ENCODE peak calls at places on chromosomes 7 and 10, in six cellular contexts. One of them, this sample, is unnamed.

GRCh38 chr7:100856871-100857282 is 4.4 kb downstream of the SLC12A9 start:
- DNase-seq in BE2C: no peak
- DNase-seq in BJ: no peak
- DNase-seq in epithelial cell of proximal tubule: no peak
- DNase-seq in choroid plexus epithelial cell: no peak
- DNase-seq in NAMALWA: no peak
- DNase-seq in this sample: no peak

GRCh38 chr7:79806161-79806734 is 328.4 kb upstream of the GNAI1 start:
- DNase-seq in BE2C: no peak
- DNase-seq in epithelial cell of proximal tubule: no peak
- DNase-seq in BJ: no peak
- DNase-seq in choroid plexus epithelial cell: peak; percentile 70
- DNase-seq in NAMALWA: no peak
- DNase-seq in this sample: no peak

GRCh38 chr7:92295391-92295790 is 49.6 kb downstream of the ANKIB1 start:
- DNase-seq in NAMALWA: no peak
- DNase-seq in choroid plexus epithelial cell: peak; percentile 33
- DNase-seq in BE2C: no peak
- DNase-seq in BJ: no peak
- DNase-seq in epithelial cell of proximal tubule: no peak
- DNase-seq in this sample: no peak

GRCh38 chr10:79490400-79491081 is 21.8 kb upstream of the EIF5AL1 start:
- DNase-seq in BJ: no peak
- DNase-seq in NAMALWA: no peak
- DNase-seq in epithelial cell of proximal tubule: no peak
- DNase-seq in BE2C: no peak
- DNase-seq in choroid plexus epithelial cell: peak; percentile 70
- DNase-seq in this sample: no peak

GRCh38 chr7:79272066-79272669 is 181.3 kb downstream of the MAGI2 start:
- DNase-seq in epithelial cell of proximal tubule: no peak
- DNase-seq in choroid plexus epithelial cell: peak; percentile 74
- DNase-seq in NAMALWA: peak; percentile 71
- DNase-seq in BE2C: no peak
- DNase-seq in BJ: no peak
- DNase-seq in this sample: peak; percentile 3

GRCh38 chr10:23095966-23096813 is 811 bp downstream of the MSRB2 start:
- DNase-seq in BJ: no peak
- DNase-seq in NAMALWA: peak; percentile 59
- DNase-seq in BE2C: peak; percentile 50
- DNase-seq in choroid plexus epithelial cell: peak; percentile 72
- DNase-seq in epithelial cell of proximal tubule: no peak
- DNase-seq in this sample: peak; percentile 54

GRCh38 chr10:124012066-124012465 is 81.3 kb downstream of the CHST15 start:
- DNase-seq in BJ: no peak
- DNase-seq in NAMALWA: no peak
- DNase-seq in epithelial cell of proximal tubule: no peak
- DNase-seq in BE2C: no peak
- DNase-seq in choroid plexus epithelial cell: no peak
- DNase-seq in this sample: no peak

GRCh38 chr10:71727429-71728217 is 8.0 kb upstream of the C10orf105 start:
- DNase-seq in NAMALWA: peak; percentile 84
- DNase-seq in BE2C: peak; percentile 78
- DNase-seq in BJ: no peak
- DNase-seq in epithelial cell of proximal tubule: no peak
- DNase-seq in choroid plexus epithelial cell: peak; percentile 20
- DNase-seq in this sample: peak; percentile 93

GRCh38 chr7:48083114-48083830 is 5.8 kb upstream of the UPP1 start:
- DNase-seq in choroid plexus epithelial cell: peak; percentile 81
- DNase-seq in NAMALWA: no peak
- DNase-seq in epithelial cell of proximal tubule: peak; percentile 69
- DNase-seq in BE2C: no peak
- DNase-seq in BJ: no peak
- DNase-seq in this sample: no peak

GRCh38 chr10:133087679-133088523 is at the start of gene ADGRA1:
- DNase-seq in epithelial cell of proximal tubule: no peak
- DNase-seq in NAMALWA: no peak
- DNase-seq in choroid plexus epithelial cell: no peak
- DNase-seq in BE2C: no peak
- DNase-seq in BJ: no peak
- DNase-seq in this sample: no peak

GRCh38 chr7:91789558-91789957 is 90.9 kb downstream of the MTERF1 start:
- DNase-seq in BE2C: no peak
- DNase-seq in choroid plexus epithelial cell: no peak
- DNase-seq in NAMALWA: no peak
- DNase-seq in BJ: no peak
- DNase-seq in epithelial cell of proximal tubule: no peak
- DNase-seq in this sample: no peak

GRCh38 chr7:151632750-151633515 is 113.2 kb upstream of the RHEB start:
- DNase-seq in epithelial cell of proximal tubule: no peak
- DNase-seq in BE2C: no peak
- DNase-seq in BJ: no peak
- DNase-seq in choroid plexus epithelial cell: peak; percentile 71
- DNase-seq in NAMALWA: peak; percentile 34
- DNase-seq in this sample: peak; percentile 96

GRCh38 chr7:151385626-151386300 is 24.1 kb downstream of the WDR86 start:
- DNase-seq in choroid plexus epithelial cell: no peak
- DNase-seq in BJ: no peak
- DNase-seq in BE2C: no peak
- DNase-seq in NAMALWA: no peak
- DNase-seq in epithelial cell of proximal tubule: no peak
- DNase-seq in this sample: no peak

GRCh38 chr10:17025444-17026295 is 103.9 kb downstream of the CUBN start:
- DNase-seq in choroid plexus epithelial cell: peak; percentile 96
- DNase-seq in NAMALWA: no peak
- DNase-seq in BE2C: no peak
- DNase-seq in BJ: peak; percentile 96
- DNase-seq in epithelial cell of proximal tubule: peak; percentile 77
- DNase-seq in this sample: peak; percentile 87

GRCh38 chr10:70563230-70563629 is 39.3 kb downstream of the PRF1 start:
- DNase-seq in epithelial cell of proximal tubule: no peak
- DNase-seq in choroid plexus epithelial cell: no peak
- DNase-seq in BE2C: no peak
- DNase-seq in BJ: no peak
- DNase-seq in NAMALWA: no peak
- DNase-seq in this sample: no peak

GRCh38 chr7:112573302-112574039 is 92.7 kb downstream of the LSMEM1 start:
- DNase-seq in choroid plexus epithelial cell: peak; percentile 13
- DNase-seq in epithelial cell of proximal tubule: peak; percentile 22
- DNase-seq in BE2C: peak; percentile 57
- DNase-seq in NAMALWA: no peak
- DNase-seq in BJ: no peak
- DNase-seq in this sample: no peak

GRCh38 chr7:50307368-50308012 is 3.0 kb downstream of the IKZF1 start:
- DNase-seq in BJ: no peak
- DNase-seq in BE2C: no peak
- DNase-seq in NAMALWA: peak; percentile 92
- DNase-seq in epithelial cell of proximal tubule: no peak
- DNase-seq in choroid plexus epithelial cell: no peak
- DNase-seq in this sample: peak; percentile 54

GRCh38 chr10:7318836-7319235 is 92.0 kb downstream of the SFMBT2 start:
- DNase-seq in BE2C: no peak
- DNase-seq in epithelial cell of proximal tubule: no peak
- DNase-seq in choroid plexus epithelial cell: no peak
- DNase-seq in NAMALWA: peak; percentile 19
- DNase-seq in BJ: no peak
- DNase-seq in this sample: no peak

GRCh38 chr10:69641261-69641980 is 11.4 kb downstream of the FAM241B start:
- DNase-seq in BE2C: no peak
- DNase-seq in choroid plexus epithelial cell: no peak
- DNase-seq in epithelial cell of proximal tubule: peak; percentile 3
- DNase-seq in BJ: no peak
- DNase-seq in NAMALWA: no peak
- DNase-seq in this sample: no peak

GRCh38 chr10:100621360-100622205 is 85.8 kb downstream of the HIF1AN start:
- DNase-seq in epithelial cell of proximal tubule: no peak
- DNase-seq in BE2C: peak; percentile 30
- DNase-seq in BJ: no peak
- DNase-seq in NAMALWA: no peak
- DNase-seq in choroid plexus epithelial cell: peak; percentile 12
- DNase-seq in this sample: peak; percentile 24

GRCh38 chr10:103564116-103564501 is 70.6 kb downstream of the NEURL1 start:
- DNase-seq in epithelial cell of proximal tubule: no peak
- DNase-seq in NAMALWA: no peak
- DNase-seq in choroid plexus epithelial cell: no peak
- DNase-seq in BE2C: no peak
- DNase-seq in BJ: no peak
- DNase-seq in this sample: no peak

GRCh38 chr7:19215421-19215820 is 70.2 kb upstream of the FERD3L start:
- DNase-seq in epithelial cell of proximal tubule: no peak
- DNase-seq in BE2C: no peak
- DNase-seq in choroid plexus epithelial cell: peak; percentile 94
- DNase-seq in BJ: peak; percentile 51
- DNase-seq in NAMALWA: peak; percentile 26
- DNase-seq in this sample: no peak

GRCh38 chr10:23442936-23443335 is 4.1 kb downstream of the OTUD1 start:
- DNase-seq in epithelial cell of proximal tubule: peak; percentile 26
- DNase-seq in choroid plexus epithelial cell: peak; percentile 20
- DNase-seq in NAMALWA: no peak
- DNase-seq in BE2C: no peak
- DNase-seq in BJ: no peak
- DNase-seq in this sample: no peak

GRCh38 chr7:3520206-3520605 is 219.2 kb downstream of the SDK1 start:
- DNase-seq in BJ: no peak
- DNase-seq in BE2C: no peak
- DNase-seq in epithelial cell of proximal tubule: no peak
- DNase-seq in choroid plexus epithelial cell: peak; percentile 6
- DNase-seq in NAMALWA: no peak
- DNase-seq in this sample: no peak

GRCh38 chr7:50475340-50475739 is 25.2 kb upstream of the FIGNL1 start:
- DNase-seq in NAMALWA: no peak
- DNase-seq in choroid plexus epithelial cell: no peak
- DNase-seq in BJ: no peak
- DNase-seq in epithelial cell of proximal tubule: no peak
- DNase-seq in BE2C: no peak
- DNase-seq in this sample: no peak

GRCh38 chr10:6701289-6701688 is 121.2 kb upstream of the PRKCQ start:
- DNase-seq in epithelial cell of proximal tubule: no peak
- DNase-seq in NAMALWA: peak; percentile 39
- DNase-seq in BJ: no peak
- DNase-seq in BE2C: no peak
- DNase-seq in choroid plexus epithelial cell: peak; percentile 7
- DNase-seq in this sample: no peak

GRCh38 chr7:50857804-50858203 is 75.1 kb upstream of the GRB10 start:
- DNase-seq in NAMALWA: no peak
- DNase-seq in BJ: no peak
- DNase-seq in epithelial cell of proximal tubule: no peak
- DNase-seq in choroid plexus epithelial cell: no peak
- DNase-seq in BE2C: no peak
- DNase-seq in this sample: no peak

This sample was measured in MV-4-11.